ENCODE peak calls at places on chromosomes 1 and 21, in ten cellular contexts. One of them, this sample, is unnamed.

GRCh38 chr1:7109901-7110300 is 324.6 kb downstream of the CAMTA1 start:
- DNase-seq in neuronal stem cell: no peak
- DNase-seq in GM04504: no peak
- DNase-seq in ACHN: no peak
- DNase-seq in HEK293T: no peak
- DNase-seq in aorta: no peak
- DNase-seq in occipital lobe: no peak
- DNase-seq in mucosa of gallbladder: no peak
- DNase-seq in endothelial cell of umbilical vein: no peak
- DNase-seq in RPMI7951: no peak
- DNase-seq in this sample: no peak

GRCh38 chr1:241519308-241520079 is at the start of gene FH:
- DNase-seq in mucosa of gallbladder: peak; percentile 97
- DNase-seq in aorta: peak; percentile 98
- DNase-seq in HEK293T: peak; percentile 79
- DNase-seq in ACHN: peak; percentile 99
- DNase-seq in RPMI7951: peak; percentile 97
- DNase-seq in GM04504: peak; percentile 95
- DNase-seq in neuronal stem cell: peak; percentile 92
- DNase-seq in occipital lobe: peak; percentile 98
- DNase-seq in endothelial cell of umbilical vein: peak; percentile 98
- DNase-seq in this sample: peak; percentile 77

GRCh38 chr1:246506440-246506784 is 667 bp downstream of the SMYD3 start:
- DNase-seq in neuronal stem cell: no peak
- DNase-seq in mucosa of gallbladder: no peak
- DNase-seq in aorta: no peak
- DNase-seq in occipital lobe: no peak
- DNase-seq in RPMI7951: no peak
- DNase-seq in ACHN: no peak
- DNase-seq in endothelial cell of umbilical vein: peak; percentile 5
- DNase-seq in HEK293T: no peak
- DNase-seq in GM04504: no peak
- DNase-seq in this sample: no peak

GRCh38 chr1:234698624-234699023 is 88.6 kb upstream of the IRF2BP2 start:
- DNase-seq in ACHN: no peak
- DNase-seq in endothelial cell of umbilical vein: no peak
- DNase-seq in mucosa of gallbladder: no peak
- DNase-seq in aorta: no peak
- DNase-seq in neuronal stem cell: no peak
- DNase-seq in HEK293T: no peak
- DNase-seq in GM04504: no peak
- DNase-seq in RPMI7951: no peak
- DNase-seq in occipital lobe: no peak
- DNase-seq in this sample: no peak

GRCh38 chr1:53343831-53344668 is 16.2 kb upstream of the LRP8 start:
- DNase-seq in occipital lobe: no peak
- DNase-seq in aorta: no peak
- DNase-seq in HEK293T: no peak
- DNase-seq in GM04504: no peak
- DNase-seq in ACHN: no peak
- DNase-seq in endothelial cell of umbilical vein: no peak
- DNase-seq in RPMI7951: peak; percentile 8
- DNase-seq in neuronal stem cell: no peak
- DNase-seq in mucosa of gallbladder: no peak
- DNase-seq in this sample: no peak

GRCh38 chr1:243686149-243686548 is 163.9 kb downstream of the AKT3 start:
- DNase-seq in RPMI7951: peak; percentile 2
- DNase-seq in aorta: no peak
- DNase-seq in neuronal stem cell: no peak
- DNase-seq in GM04504: no peak
- DNase-seq in ACHN: no peak
- DNase-seq in endothelial cell of umbilical vein: no peak
- DNase-seq in mucosa of gallbladder: no peak
- DNase-seq in HEK293T: no peak
- DNase-seq in occipital lobe: no peak
- DNase-seq in this sample: no peak

GRCh38 chr21:23016617-23017016 is 2018.4 kb downstream of the NCAM2 start:
- DNase-seq in HEK293T: peak; percentile 23
- DNase-seq in mucosa of gallbladder: no peak
- DNase-seq in neuronal stem cell: no peak
- DNase-seq in aorta: no peak
- DNase-seq in GM04504: no peak
- DNase-seq in ACHN: peak; percentile 17
- DNase-seq in RPMI7951: no peak
- DNase-seq in endothelial cell of umbilical vein: peak; percentile 83
- DNase-seq in occipital lobe: no peak
- DNase-seq in this sample: no peak

GRCh38 chr21:31612889-31613785 is 46.4 kb upstream of the SOD1 start:
- DNase-seq in RPMI7951: peak; percentile 69
- DNase-seq in aorta: no peak
- DNase-seq in GM04504: no peak
- DNase-seq in occipital lobe: no peak
- DNase-seq in mucosa of gallbladder: no peak
- DNase-seq in neuronal stem cell: peak; percentile 36
- DNase-seq in endothelial cell of umbilical vein: no peak
- DNase-seq in ACHN: peak; percentile 7
- DNase-seq in HEK293T: no peak
- DNase-seq in this sample: no peak

GRCh38 chr21:14754682-14755081 is 208.6 kb upstream of the SAMSN1 start:
- DNase-seq in aorta: no peak
- DNase-seq in endothelial cell of umbilical vein: no peak
- DNase-seq in RPMI7951: no peak
- DNase-seq in HEK293T: no peak
- DNase-seq in mucosa of gallbladder: no peak
- DNase-seq in neuronal stem cell: no peak
- DNase-seq in occipital lobe: no peak
- DNase-seq in ACHN: no peak
- DNase-seq in GM04504: no peak
- DNase-seq in this sample: no peak

GRCh38 chr1:82503805-82504204 is 703.1 kb downstream of the ADGRL2 start:
- DNase-seq in aorta: no peak
- DNase-seq in endothelial cell of umbilical vein: no peak
- DNase-seq in GM04504: no peak
- DNase-seq in occipital lobe: no peak
- DNase-seq in neuronal stem cell: no peak
- DNase-seq in mucosa of gallbladder: no peak
- DNase-seq in HEK293T: no peak
- DNase-seq in ACHN: no peak
- DNase-seq in RPMI7951: peak; percentile 2
- DNase-seq in this sample: no peak

GRCh38 chr1:84345220-84345619 is 43.7 kb downstream of the SAMD13 start:
- DNase-seq in aorta: no peak
- DNase-seq in HEK293T: no peak
- DNase-seq in mucosa of gallbladder: no peak
- DNase-seq in endothelial cell of umbilical vein: no peak
- DNase-seq in RPMI7951: no peak
- DNase-seq in ACHN: no peak
- DNase-seq in GM04504: no peak
- DNase-seq in occipital lobe: no peak
- DNase-seq in neuronal stem cell: no peak
- DNase-seq in this sample: no peak

GRCh38 chr1:222373831-222374603 is 173.9 kb downstream of the HHIPL2 start:
- DNase-seq in aorta: no peak
- DNase-seq in HEK293T: no peak
- DNase-seq in ACHN: no peak
- DNase-seq in RPMI7951: peak; percentile 29
- DNase-seq in neuronal stem cell: no peak
- DNase-seq in occipital lobe: no peak
- DNase-seq in mucosa of gallbladder: no peak
- DNase-seq in endothelial cell of umbilical vein: no peak
- DNase-seq in GM04504: no peak
- DNase-seq in this sample: no peak

GRCh38 chr1:56676571-56677035 is 31.5 kb downstream of the PRKAA2 start:
- DNase-seq in mucosa of gallbladder: no peak
- DNase-seq in neuronal stem cell: no peak
- DNase-seq in occipital lobe: peak; percentile 7
- DNase-seq in HEK293T: peak; percentile 50
- DNase-seq in aorta: no peak
- DNase-seq in GM04504: peak; percentile 56
- DNase-seq in endothelial cell of umbilical vein: peak; percentile 31
- DNase-seq in ACHN: peak; percentile 61
- DNase-seq in RPMI7951: peak; percentile 73
- DNase-seq in this sample: no peak

GRCh38 chr1:171841050-171841910 is at the start of gene DNM3:
- DNase-seq in occipital lobe: peak; percentile 84
- DNase-seq in mucosa of gallbladder: peak; percentile 82
- DNase-seq in RPMI7951: peak; percentile 75
- DNase-seq in neuronal stem cell: peak; percentile 87
- DNase-seq in GM04504: peak; percentile 47
- DNase-seq in HEK293T: peak; percentile 99
- DNase-seq in ACHN: peak; percentile 62
- DNase-seq in endothelial cell of umbilical vein: peak; percentile 87
- DNase-seq in aorta: peak; percentile 93
- DNase-seq in this sample: peak; percentile 85

GRCh38 chr21:45441431-45442255 is 36.7 kb downstream of the COL18A1 start:
- DNase-seq in RPMI7951: no peak
- DNase-seq in GM04504: no peak
- DNase-seq in endothelial cell of umbilical vein: no peak
- DNase-seq in HEK293T: no peak
- DNase-seq in mucosa of gallbladder: no peak
- DNase-seq in occipital lobe: no peak
- DNase-seq in ACHN: no peak
- DNase-seq in neuronal stem cell: no peak
- DNase-seq in aorta: peak; percentile 65
- DNase-seq in this sample: no peak

GRCh38 chr1:11109361-11109760 is 9.7 kb upstream of the EXOSC10 start:
- DNase-seq in aorta: no peak
- DNase-seq in HEK293T: no peak
- DNase-seq in neuronal stem cell: no peak
- DNase-seq in mucosa of gallbladder: no peak
- DNase-seq in endothelial cell of umbilical vein: no peak
- DNase-seq in RPMI7951: peak; percentile 51
- DNase-seq in occipital lobe: no peak
- DNase-seq in ACHN: no peak
- DNase-seq in GM04504: no peak
- DNase-seq in this sample: no peak

GRCh38 chr1:161046574-161047167 is 894 bp upstream of the USF1 start:
- DNase-seq in GM04504: no peak
- DNase-seq in RPMI7951: no peak
- DNase-seq in aorta: peak; percentile 19
- DNase-seq in mucosa of gallbladder: no peak
- DNase-seq in ACHN: no peak
- DNase-seq in endothelial cell of umbilical vein: no peak
- DNase-seq in HEK293T: no peak
- DNase-seq in occipital lobe: no peak
- DNase-seq in neuronal stem cell: no peak
- DNase-seq in this sample: no peak

GRCh38 chr21:15978158-15978805 is 248.5 kb downstream of the USP25 start:
- DNase-seq in occipital lobe: no peak
- DNase-seq in aorta: no peak
- DNase-seq in neuronal stem cell: no peak
- DNase-seq in endothelial cell of umbilical vein: no peak
- DNase-seq in HEK293T: no peak
- DNase-seq in GM04504: peak; percentile 10
- DNase-seq in RPMI7951: no peak
- DNase-seq in ACHN: no peak
- DNase-seq in mucosa of gallbladder: no peak
- DNase-seq in this sample: no peak

GRCh38 chr1:172547071-172547470 is 14.1 kb downstream of the SUCO start:
- DNase-seq in neuronal stem cell: no peak
- DNase-seq in occipital lobe: no peak
- DNase-seq in GM04504: no peak
- DNase-seq in endothelial cell of umbilical vein: peak; percentile 32
- DNase-seq in HEK293T: no peak
- DNase-seq in aorta: no peak
- DNase-seq in mucosa of gallbladder: no peak
- DNase-seq in RPMI7951: no peak
- DNase-seq in ACHN: no peak
- DNase-seq in this sample: no peak

GRCh38 chr1:71621785-71622184 is 541.0 kb upstream of the ZRANB2 start:
- DNase-seq in HEK293T: no peak
- DNase-seq in aorta: no peak
- DNase-seq in neuronal stem cell: no peak
- DNase-seq in GM04504: peak; percentile 34
- DNase-seq in ACHN: no peak
- DNase-seq in endothelial cell of umbilical vein: no peak
- DNase-seq in occipital lobe: no peak
- DNase-seq in mucosa of gallbladder: no peak
- DNase-seq in RPMI7951: no peak
- DNase-seq in this sample: no peak

GRCh38 chr1:111992396-111992985 is 3.0 kb upstream of the KCND3 start:
- DNase-seq in GM04504: no peak
- DNase-seq in neuronal stem cell: no peak
- DNase-seq in HEK293T: no peak
- DNase-seq in ACHN: no peak
- DNase-seq in RPMI7951: no peak
- DNase-seq in aorta: no peak
- DNase-seq in occipital lobe: peak; percentile 45
- DNase-seq in endothelial cell of umbilical vein: no peak
- DNase-seq in mucosa of gallbladder: no peak
- DNase-seq in this sample: no peak

GRCh38 chr21:16590186-16590585 is 860.4 kb downstream of the USP25 start:
- DNase-seq in ACHN: no peak
- DNase-seq in RPMI7951: no peak
- DNase-seq in neuronal stem cell: no peak
- DNase-seq in GM04504: no peak
- DNase-seq in HEK293T: no peak
- DNase-seq in occipital lobe: no peak
- DNase-seq in endothelial cell of umbilical vein: no peak
- DNase-seq in mucosa of gallbladder: no peak
- DNase-seq in aorta: no peak
- DNase-seq in this sample: no peak

GRCh38 chr21:29302340-29302991 is 3.7 kb downstream of the BACH1 start:
- DNase-seq in ACHN: no peak
- DNase-seq in endothelial cell of umbilical vein: no peak
- DNase-seq in GM04504: no peak
- DNase-seq in neuronal stem cell: no peak
- DNase-seq in occipital lobe: no peak
- DNase-seq in mucosa of gallbladder: no peak
- DNase-seq in HEK293T: no peak
- DNase-seq in RPMI7951: no peak
- DNase-seq in aorta: no peak
- DNase-seq in this sample: no peak

GRCh38 chr1:201295346-201295745 is 12.0 kb downstream of the PKP1 start:
- DNase-seq in HEK293T: no peak
- DNase-seq in GM04504: no peak
- DNase-seq in mucosa of gallbladder: no peak
- DNase-seq in RPMI7951: no peak
- DNase-seq in endothelial cell of umbilical vein: no peak
- DNase-seq in occipital lobe: no peak
- DNase-seq in aorta: no peak
- DNase-seq in neuronal stem cell: no peak
- DNase-seq in ACHN: no peak
- DNase-seq in this sample: no peak

GRCh38 chr1:172832332-172832731 is 173.4 kb downstream of the FASLG start:
- DNase-seq in neuronal stem cell: no peak
- DNase-seq in GM04504: no peak
- DNase-seq in mucosa of gallbladder: no peak
- DNase-seq in ACHN: no peak
- DNase-seq in RPMI7951: no peak
- DNase-seq in endothelial cell of umbilical vein: no peak
- DNase-seq in HEK293T: no peak
- DNase-seq in occipital lobe: no peak
- DNase-seq in aorta: no peak
- DNase-seq in this sample: no peak

GRCh38 chr1:174990382-174990999 is 9.3 kb upstream of the CACYBP start:
- DNase-seq in ACHN: peak; percentile 90
- DNase-seq in endothelial cell of umbilical vein: peak; percentile 88
- DNase-seq in RPMI7951: peak; percentile 84
- DNase-seq in GM04504: no peak
- DNase-seq in HEK293T: no peak
- DNase-seq in aorta: no peak
- DNase-seq in neuronal stem cell: no peak
- DNase-seq in occipital lobe: no peak
- DNase-seq in mucosa of gallbladder: no peak
- DNase-seq in this sample: no peak

GRCh38 chr1:216665381-216665780 is 57.8 kb downstream of the ESRRG start:
- DNase-seq in ACHN: no peak
- DNase-seq in GM04504: no peak
- DNase-seq in mucosa of gallbladder: no peak
- DNase-seq in HEK293T: no peak
- DNase-seq in neuronal stem cell: no peak
- DNase-seq in aorta: no peak
- DNase-seq in occipital lobe: no peak
- DNase-seq in RPMI7951: no peak
- DNase-seq in endothelial cell of umbilical vein: no peak
- DNase-seq in this sample: no peak

GRCh38 chr1:1162597-1163537 is 10.8 kb upstream of the TTLL10 start:
- DNase-seq in RPMI7951: no peak
- DNase-seq in GM04504: no peak
- DNase-seq in neuronal stem cell: no peak
- DNase-seq in mucosa of gallbladder: peak; percentile 87
- DNase-seq in ACHN: no peak
- DNase-seq in HEK293T: no peak
- DNase-seq in endothelial cell of umbilical vein: no peak
- DNase-seq in aorta: no peak
- DNase-seq in occipital lobe: no peak
- DNase-seq in this sample: no peak